ENCODE peak calls at places on chromosome X, in four cellular contexts. L is ovary, X is upper lobe of left lung, K is testis. G is an unnamed sample.

GRCh38 chrX:9878141-9878875 is 88.8 kb upstream of the CLDN34 start:
- DNase-seq in L (no peak), X (no peak), K (no peak), G (no peak)

GRCh38 chrX:2583194-2584162 is 82.7 kb upstream of the DHRSX start:
- DNase-seq in L (no peak), K (no peak), X (no peak), G (no peak)

GRCh38 chrX:49060914-49061313 is 2.1 kb downstream of the CCDC120 start:
- DNase-seq in L (no peak), K (no peak), X (no peak), G (no peak)

GRCh38 chrX:19814240-19814639 is 73.2 kb downstream of the SH3KBP1 start:
- DNase-seq in K (peak; percentile 14), L (no peak), X (peak; percentile 53), G (no peak)

GRCh38 chrX:46626566-46626965 is 53.0 kb downstream of the CHST7 start:
- DNase-seq in K (no peak), X (peak; percentile 54), L (no peak), G (no peak)

GRCh38 chrX:116009871-116010710 is 160.5 kb upstream of the AGTR2 start:
- DNase-seq in K (peak; percentile 13), X (peak; percentile 48), L (no peak), G (no peak)

GRCh38 chrX:133776072-133776471 is 209.3 kb downstream of the GPC3 start:
- DNase-seq in K (peak; percentile 49), X (peak; percentile 24), L (no peak), G (no peak)

GRCh38 chrX:68867458-68868166 is 38.8 kb downstream of the EFNB1 start:
- DNase-seq in K (peak; percentile 65), X (no peak), L (peak; percentile 42), G (no peak)

GRCh38 chrX:80812176-80812575 is 2.5 kb upstream of the BRWD3 start:
- DNase-seq in X (peak; percentile 33), L (no peak), K (peak; percentile 69), G (no peak)

GRCh38 chrX:115576676-115577075 is 15.7 kb downstream of the PLS3 start:
- DNase-seq in X (no peak), L (no peak), K (no peak), G (no peak)

DNA sequence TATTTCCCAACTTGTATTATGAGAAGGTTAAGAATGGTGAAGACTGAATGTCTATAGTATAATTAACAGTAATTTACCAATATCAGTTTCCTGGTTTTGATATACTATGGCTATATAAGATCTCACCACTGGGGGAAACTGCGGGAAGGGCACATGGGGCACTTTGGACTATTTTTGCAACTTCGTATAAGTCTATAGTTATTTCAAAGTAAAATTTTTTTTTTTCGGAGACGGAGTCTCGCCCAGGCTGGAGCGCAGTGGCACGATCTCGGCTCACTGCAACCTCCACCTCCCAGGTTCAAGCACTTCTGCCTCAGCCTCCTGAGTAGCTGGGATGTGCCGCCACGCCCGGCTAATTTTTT is 46.1 kb downstream of the CXorf58 start:
- DNase-seq in K (no peak), X (no peak), L (no peak), G (no peak)
- TF ChIP-seq CTCF in K (no peak), X (no peak), L (no peak), G (peak; percentile 3)

DNA sequence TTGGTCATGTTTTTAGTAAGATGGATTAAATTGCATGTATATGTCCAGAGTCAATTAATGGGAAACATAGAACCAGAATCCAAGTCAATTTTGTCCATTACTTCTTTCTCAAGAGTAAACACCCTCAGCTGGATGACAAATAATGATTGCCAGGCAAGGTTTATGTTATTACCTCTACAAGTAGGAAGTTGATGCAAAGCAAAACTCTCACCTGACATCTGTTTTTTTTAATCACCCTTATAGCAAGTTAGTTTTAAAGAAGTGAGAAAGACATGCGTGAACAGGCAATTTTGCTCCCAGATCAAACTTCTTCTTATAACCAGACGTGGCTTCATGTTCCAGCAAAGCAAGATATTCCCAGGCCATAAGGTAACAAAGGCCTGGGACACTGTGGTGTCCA is 348.5 kb upstream of the FTHL17 start:
- DNase-seq in L (no peak), K (no peak), X (no peak), G (no peak)
- H3K4me3 ChIP-seq in L (no peak overlapping the region), K (no peak overlapping the region), X (no peak overlapping the region), G (no peak overlapping the region)

GRCh38 chrX:130084651-130085237 is 25.6 kb downstream of the ELF4 start:
- DNase-seq in L (no peak), K (no peak), X (no peak), G (no peak)
- TF ChIP-seq POLR2A in L (no peak), K (no peak), X (no peak), G (no peak)

GRCh38 chrX:82676386-82676785 is 831.7 kb upstream of the POU3F4 start:
- DNase-seq in L (no peak), X (no peak), K (no peak), G (no peak)
- TF ChIP-seq CTCF in L (no peak), X (no peak), K (no peak), G (no peak)

G was measured in suprapubic skin.